ENCODE peak calls at places on chromosome 13, in seven cellular contexts. U is GM12891, X is GM12878, V is SK-N-SH, E is K562, H is H1, D is HepG2. L is an unnamed sample.

GRCh38 chr13:98549006-98549727 is 27.7 kb downstream of the STK24 start:
- DNase-seq in E (no peak), V (no peak), H (no peak), U (no peak), D (peak), X (no peak), L (no peak)

GRCh38 chr13:39159971-39160370 is 121.7 kb downstream of the NHLRC3 start:
- DNase-seq in D (no peak), H (no peak), E (no peak), V (no peak), X (no peak), U (no peak), L (no peak)

GRCh38 chr13:102405499-102406079 is 3.7 kb upstream of the FGF14 start:
- DNase-seq in E (no peak), U (no peak), X (no peak), V (no peak), D (no peak), H (no peak), L (no peak)

GRCh38 chr13:85261757-85262346 is 537.4 kb downstream of the SLITRK6 start:
- DNase-seq in E (no peak), X (no peak), U (no peak), H (no peak), V (no peak), D (peak), L (no peak)

GRCh38 chr13:61128850-61129645 is 286.6 kb downstream of the PCDH20 start:
- DNase-seq in V (no peak), D (no peak), H (no peak), U (no peak), E (no peak), X (no peak), L (no peak)

GRCh38 chr13:40228486-40228885 is 438.0 kb downstream of the FOXO1 start:
- DNase-seq in H (no peak), V (no peak), X (no peak), U (no peak), D (no peak), E (no peak), L (no peak)

GRCh38 chr13:38921081-38921480 is 69.5 kb downstream of the STOML3 start:
- DNase-seq in H (no peak), E (no peak), D (no peak), V (no peak), U (no peak), X (no peak), L (no peak)

GRCh38 chr13:49933511-49933910 is 2.6 kb downstream of the SPRYD7 start:
- DNase-seq in U (no peak), V (no peak), X (no peak), H (no peak), E (no peak), D (no peak), L (no peak)

GRCh38 chr13:74040200-74040599 is 94.0 kb downstream of the KLF12 start:
- DNase-seq in X (no peak), E (peak), D (peak), V (peak), H (peak), U (peak), L (peak)

GRCh38 chr13:51057931-51058330 is 53.1 kb downstream of the C13orf42 start:
- DNase-seq in X (no peak), U (no peak), H (no peak), E (no peak), D (no peak), V (no peak), L (no peak)

GRCh38 chr13:46339035-46339666 is 47.9 kb downstream of the RUBCNL start:
- DNase-seq in H (no peak), U (no peak), V (no peak), D (no peak), X (peak), E (no peak), L (no peak)

GRCh38 chr13:24110011-24110410 is 50.5 kb upstream of the SPATA13 start:
- DNase-seq in D (no peak), H (no peak), X (no peak), V (no peak), E (no peak), U (no peak), L (no peak)

GRCh38 chr13:24108615-24108965 is 51.9 kb upstream of the SPATA13 start:
- DNase-seq in H (no peak), U (no peak), X (no peak), E (no peak), V (no peak), D (no peak), L (no peak)

GRCh38 chr13:24116103-24116502 is 44.4 kb upstream of the SPATA13 start:
- DNase-seq in E (no peak), H (no peak), X (no peak), U (no peak), D (no peak), V (no peak), L (no peak)

GRCh38 chr13:24115671-24116070 is 44.8 kb upstream of the SPATA13 start:
- DNase-seq in H (no peak), E (no peak), V (no peak), D (no peak), X (no peak), U (no peak), L (no peak)

DNA sequence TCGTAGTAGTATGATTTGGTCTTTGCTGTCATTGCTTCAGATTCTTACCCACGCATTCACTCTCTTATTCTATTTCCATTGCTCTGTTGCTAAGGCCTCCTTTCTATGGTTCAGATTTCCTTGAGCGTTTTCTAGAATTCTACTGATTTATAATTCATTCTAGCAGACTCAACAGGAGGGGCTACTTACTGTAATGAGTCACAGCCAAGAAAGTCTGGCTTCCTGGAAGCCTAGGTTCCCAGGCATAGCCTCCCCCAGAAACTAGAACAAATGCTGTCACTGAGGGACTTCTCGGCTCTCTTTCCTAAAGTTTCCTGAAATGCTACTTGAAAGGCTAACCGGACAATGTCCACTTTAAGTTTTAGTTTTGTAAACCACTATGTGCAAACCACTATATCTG is 47.7 kb upstream of the SPATA13 start:
- DNase-seq in H (no peak), E (no peak), X (no peak), V (no peak), D (no peak), U (no peak), L (no peak)
- TF ChIP-seq TAF1 in H (no peak), E (no peak), X (no peak), V (no peak), D (no peak), U (no peak), L (no peak)

DNA sequence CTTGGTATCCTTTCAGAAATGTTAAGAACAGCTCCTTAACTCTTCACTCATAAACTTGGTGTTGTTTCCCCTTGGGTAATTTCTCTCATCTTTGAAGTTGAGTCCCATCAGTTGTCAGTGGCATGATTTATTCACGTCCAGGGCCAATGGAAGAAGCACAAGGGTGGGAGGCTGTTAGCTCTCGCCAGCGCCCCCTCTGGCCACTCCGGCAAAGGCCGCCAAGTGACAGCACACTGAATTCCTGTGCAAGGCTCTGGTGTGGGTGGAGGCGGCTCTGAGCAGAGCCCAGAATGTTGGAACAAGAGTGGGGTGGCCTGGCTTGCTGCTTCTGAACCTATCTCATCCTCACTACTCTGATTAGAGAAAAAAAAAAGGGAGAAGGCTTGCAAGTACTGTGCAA is 13.1 kb upstream of the MEDAG start:
- DNase-seq in E (peak), X (no peak), V (no peak), D (peak), U (no peak), H (no peak), L (no peak)
- TF ChIP-seq TAF1 in E (no peak), X (no peak), V (no peak), D (no peak), U (no peak), H (no peak), L (no peak)

DNA sequence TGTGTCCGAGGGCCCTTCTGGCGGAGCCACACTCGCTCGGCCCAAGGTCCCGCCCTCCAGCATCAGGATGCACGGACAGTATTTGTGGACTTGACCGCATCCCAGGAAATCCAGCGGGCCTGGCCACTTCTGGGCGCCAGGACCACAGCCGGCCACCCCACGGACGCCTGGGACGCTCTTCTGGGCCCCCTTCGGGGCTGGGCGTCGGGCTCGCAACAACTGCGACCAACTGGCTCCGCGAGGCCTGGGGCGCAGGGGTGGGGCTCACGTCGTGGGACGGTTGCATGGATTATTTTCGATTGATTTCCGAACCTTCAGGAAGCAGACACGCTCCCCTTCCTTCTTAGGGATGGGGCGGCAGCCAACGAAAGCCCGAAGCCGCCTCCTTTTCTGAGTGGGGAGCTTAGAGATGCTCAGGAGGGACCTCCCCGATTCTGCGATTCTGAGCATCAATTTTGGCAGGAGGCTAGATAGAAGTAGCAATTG is 521 bp upstream of the NUP58 start:
- DNase-seq in X (no peak), V (peak), U (no peak), D (no peak), E (no peak), H (no peak), L (peak)
- TF ChIP-seq TAF1 in X (no peak), V (no peak), U (no peak), D (no peak), E (no peak), H (no peak), L (no peak)

GRCh38 chr13:112101360-112101930 is 34.5 kb downstream of the SOX1 start:
- DNase-seq in E (no peak), V (no peak), X (no peak), U (no peak), D (no peak), H (no peak), L (no peak)
- TF ChIP-seq TAF1 in E (no peak), V (no peak), X (no peak), U (no peak), D (no peak), H (no peak), L (no peak)

GRCh38 chr13:20703785-20704458 is 423 bp downstream of the IL17D start:
- DNase-seq in E (peak), X (peak), D (peak), U (peak), V (peak), H (no peak), L (peak)
- TF ChIP-seq TAF1 in E (peak), X (no peak), D (no peak), U (no peak), V (peak), H (peak), L (peak)

DNA sequence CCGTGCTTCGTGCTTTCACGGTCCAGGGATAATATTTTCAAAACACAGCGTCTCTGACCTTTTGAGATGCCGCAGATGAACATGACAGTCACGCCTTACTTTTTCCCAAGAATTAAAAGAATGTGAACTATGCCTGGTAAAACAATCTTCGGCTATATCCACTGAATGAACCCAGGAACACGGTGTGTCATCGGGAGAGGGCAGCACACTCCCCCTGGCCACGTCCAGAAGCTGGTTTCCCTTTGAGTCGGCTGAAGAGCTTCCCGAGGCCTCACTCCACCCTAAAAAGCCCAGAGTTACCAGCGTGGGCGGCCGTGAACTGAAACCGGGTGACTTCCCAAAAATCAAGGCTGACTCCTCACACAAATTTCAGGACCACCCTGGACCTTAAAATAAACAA is 22.9 kb upstream of the SHISA2 start:
- DNase-seq in U (no peak), E (no peak), D (peak), V (no peak), X (no peak), H (no peak), L (no peak)
- TF ChIP-seq TAF1 in U (no peak), E (no peak), D (no peak), V (no peak), X (no peak), H (no peak), L (no peak)

GRCh38 chr13:45196622-45197021 is 4.2 kb downstream of the KCTD4 start:
- DNase-seq in V (no peak), D (no peak), H (no peak), X (no peak), E (peak), U (no peak), L (no peak)
- TF ChIP-seq TAF1 in V (no peak), D (no peak), H (no peak), X (no peak), E (no peak), U (no peak), L (no peak)

DNA sequence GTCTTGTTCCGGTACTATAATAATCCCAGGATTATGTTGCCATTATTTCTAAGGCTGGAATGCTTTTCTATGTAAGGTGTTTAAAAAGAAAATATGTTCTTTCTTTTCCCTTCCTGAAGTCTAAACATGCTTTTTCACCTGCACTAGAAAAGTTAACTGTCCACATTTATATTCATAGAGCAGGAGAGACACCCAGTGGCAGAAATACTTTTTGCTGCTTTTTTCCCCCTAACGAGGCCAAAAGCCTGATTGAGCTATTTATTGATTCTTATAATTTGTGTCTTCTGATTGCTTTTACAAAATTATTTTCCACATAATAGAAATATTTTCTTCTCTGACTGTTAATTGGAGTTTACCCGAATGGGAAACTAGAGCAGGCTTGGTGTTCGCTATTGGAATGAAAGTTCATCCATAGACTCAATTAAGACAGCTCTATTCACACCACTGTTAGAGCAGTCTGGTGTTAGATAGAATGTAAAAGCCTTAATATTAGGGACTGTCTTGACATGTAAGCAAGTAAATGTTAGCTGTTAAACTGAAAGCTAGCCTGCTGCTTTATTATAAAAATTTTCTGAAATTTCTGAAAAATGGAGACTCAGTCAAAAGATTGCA is 15.8 kb downstream of the GPR180 start:
- DNase-seq in U (no peak), H (no peak), X (no peak), E (peak), V (peak), D (peak), L (no peak)
- TF ChIP-seq TAF1 in U (no peak), H (no peak), X (no peak), E (no peak), V (no peak), D (no peak), L (no peak)

GRCh38 chr13:32175307-32175706 is 139.9 kb downstream of the ZAR1L start:
- DNase-seq in D (no peak), U (no peak), H (no peak), X (no peak), E (peak), V (no peak), L (no peak)
- TF ChIP-seq TAF1 in D (no peak), U (no peak), H (no peak), X (no peak), E (no peak), V (no peak), L (no peak)

GRCh38 chr13:90824027-90824426 is 523.5 kb upstream of the MIR17HG start:
- DNase-seq in H (no peak), V (no peak), U (no peak), D (no peak), X (no peak), E (no peak), L (no peak)
- TF ChIP-seq TAF1 in H (no peak), V (no peak), U (no peak), D (no peak), X (no peak), E (no peak), L (no peak)

L was measured in GM12892.